ENCODE peak calls at places on chromosomes 7 and 10, in four cellular contexts. R, G, J and H are unnamed samples.

GRCh38 chr7:127819975-127820778 is 168.2 kb downstream of the SND1 start:
- DNase-seq in J (no peak), R (no peak), G (peak), H (no peak)

GRCh38 chr7:68865351-68865885 is 732.9 kb upstream of the AUTS2 start:
- DNase-seq in J (no peak), G (no peak), R (peak), H (no peak)

GRCh38 chr10:81108516-81109199 is 571.0 kb downstream of the SH2D4B start:
- DNase-seq in G (peak), R (no peak), J (no peak), H (no peak)

GRCh38 chr10:13834581-13835286 is 248.0 kb downstream of the PRPF18 start:
- DNase-seq in J (no peak), G (no peak), R (no peak), H (no peak)

GRCh38 chr7:55980266-55980665 is 15.9 kb downstream of the NIPSNAP2 start:
- DNase-seq in G (no peak), J (no peak), R (no peak), H (no peak)

GRCh38 chr7:79452032-79452494 is 1.4 kb downstream of the MAGI2 start:
- DNase-seq in R (no peak), J (peak), G (no peak), H (peak)

GRCh38 chr10:84429926-84430520 is 101.6 kb downstream of the CCSER2 start:
- DNase-seq in J (peak), G (peak), R (no peak), H (peak)

GRCh38 chr10:90424730-90425129 is 433.1 kb downstream of the HTR7 start:
- DNase-seq in G (no peak), J (no peak), R (no peak), H (no peak)

GRCh38 chr7:98831641-98832221 is 38.1 kb downstream of the TMEM130 start:
- DNase-seq in G (peak), R (no peak), J (no peak), H (peak)

GRCh38 chr7:36119005-36119711 is 33.9 kb upstream of the EEPD1 start:
- DNase-seq in G (no peak), R (peak), J (no peak), H (no peak)

GRCh38 chr10:111455776-111456426 is 379.1 kb downstream of the ADRA2A start:
- DNase-seq in G (no peak), R (no peak), J (no peak), H (no peak)

GRCh38 chr7:92747041-92747835 is 89.1 kb downstream of the CDK6 start:
- DNase-seq in G (no peak), J (no peak), R (no peak), H (no peak)

GRCh38 chr10:88952647-88953111 is at the start of gene ACTA2:
- DNase-seq in G (no peak), J (no peak), R (peak), H (no peak)

GRCh38 chr10:5927306-5927705 is 37.3 kb downstream of the FBH1 start:
- DNase-seq in R (peak), G (no peak), J (no peak), H (no peak)

GRCh38 chr7:54680377-54681005 is 78.5 kb downstream of the SEC61G start:
- DNase-seq in J (no peak), G (no peak), R (no peak), H (no peak)

GRCh38 chr10:8321990-8322389 is 267.5 kb downstream of the GATA3 start:
- DNase-seq in J (no peak), R (no peak), G (peak), H (no peak)

GRCh38 chr10:110637558-110638053 is 6.5 kb upstream of the RBM20 start:
- DNase-seq in R (no peak), J (no peak), G (no peak), H (no peak)

GRCh38 chr10:97813311-97813710 is 36.3 kb upstream of the GOLGA7B start:
- DNase-seq in G (no peak), R (no peak), J (no peak), H (no peak)

GRCh38 chr7:46071076-46071475 is 150.0 kb upstream of the IGFBP3 start:
- DNase-seq in J (no peak), R (no peak), G (no peak), H (no peak)

GRCh38 chr7:46011501-46011900 is 90.4 kb upstream of the IGFBP3 start:
- DNase-seq in J (no peak), R (no peak), G (no peak), H (no peak)

GRCh38 chr10:97542169-97543024 is 30.2 kb upstream of the ANKRD2 start:
- DNase-seq in G (no peak), J (peak), R (peak), H (no peak)

GRCh38 chr7:30594055-30594539 is 581 bp upstream of the GARS1 start:
- DNase-seq in R (no peak), J (peak), G (peak), H (peak)

DNA sequence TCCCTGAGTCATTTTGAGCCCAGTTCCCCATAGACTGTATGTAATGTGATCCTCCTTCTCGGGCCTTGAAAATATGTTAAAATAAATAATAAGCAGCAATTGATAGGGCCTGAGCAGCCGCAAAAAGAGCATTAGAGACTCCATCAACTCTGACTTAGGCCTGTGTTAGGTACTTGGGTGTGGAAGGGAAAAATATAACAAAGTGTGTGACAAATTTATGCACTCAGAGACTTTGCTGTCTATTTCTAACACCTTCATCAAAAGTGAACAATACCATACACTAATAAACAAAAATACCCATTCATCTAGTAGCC is 31.4 kb upstream of the HABP2 start:
- DNase-seq in J (no peak), R (no peak), G (no peak), H (no peak)
- TF ChIP-seq CTCF in J (no peak), R (no peak), G (no peak), H (no peak)

GRCh38 chr10:35498693-35499092 is 106.4 kb upstream of the GJD4 start:
- DNase-seq in J (no peak), G (peak), R (no peak), H (no peak)

GRCh38 chr10:35502697-35503096 is 102.4 kb upstream of the GJD4 start:
- DNase-seq in G (no peak), J (no peak), R (no peak), H (no peak)

GRCh38 chr10:35504132-35504531 is 101.0 kb upstream of the GJD4 start:
- DNase-seq in G (no peak), R (no peak), J (no peak), H (no peak)

GRCh38 chr10:35503548-35503947 is 101.6 kb upstream of the GJD4 start:
- DNase-seq in R (no peak), G (no peak), J (no peak), H (no peak)

GRCh38 chr10:35501923-35502322 is 103.2 kb upstream of the GJD4 start:
- DNase-seq in J (no peak), G (no peak), R (no peak), H (no peak)
- TF ChIP-seq CTCF in J (no peak), G (peak), R (no peak), H (no peak)

DNA sequence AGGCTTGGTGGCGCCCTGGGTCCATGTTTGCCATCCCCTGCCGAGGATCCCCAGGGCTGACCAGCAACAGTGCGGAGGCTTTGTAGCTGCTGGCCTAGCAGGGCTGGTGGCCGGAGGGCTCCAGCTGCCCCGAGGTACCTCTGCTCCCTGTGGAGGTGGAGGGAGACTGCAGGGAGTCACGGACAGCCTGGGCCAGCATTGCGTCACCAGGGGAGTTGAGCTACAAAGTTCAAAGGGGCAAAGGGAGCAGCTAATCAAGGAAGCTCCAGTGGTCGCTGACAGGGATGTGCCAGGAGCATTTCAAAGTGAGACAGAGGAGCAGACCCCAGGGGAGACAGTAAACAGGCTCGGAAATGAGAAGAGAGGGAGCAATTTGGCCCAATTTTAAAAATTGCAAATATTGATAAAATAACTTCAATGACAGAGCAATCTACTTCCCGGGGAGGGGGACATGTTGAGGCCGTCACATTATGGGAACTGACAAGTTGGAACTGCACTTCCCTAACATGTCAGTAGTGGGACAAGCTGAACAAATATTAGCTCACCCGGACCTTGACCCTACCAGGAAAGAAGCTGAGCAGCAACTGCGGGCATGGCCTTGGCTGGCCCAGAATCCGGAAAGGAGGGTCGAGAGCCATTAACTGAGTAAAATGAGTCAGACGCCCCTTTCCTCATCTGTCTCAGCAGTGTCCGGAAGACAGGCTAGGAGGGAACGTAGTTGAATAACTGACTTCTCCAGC is 39.4 kb downstream of the BTBD16 start:
- DNase-seq in J (no peak), G (no peak), R (no peak), H (peak)
- TF ChIP-seq CTCF in J (no peak), G (no peak), R (no peak), H (no peak)

GRCh38 chr7:96238474-96238873 is 83.4 kb downstream of the SLC25A13 start:
- DNase-seq in J (no peak), R (no peak), G (no peak), H (peak)
- TF ChIP-seq CTCF in J (no peak), R (no peak), G (no peak), H (no peak)

DNA sequence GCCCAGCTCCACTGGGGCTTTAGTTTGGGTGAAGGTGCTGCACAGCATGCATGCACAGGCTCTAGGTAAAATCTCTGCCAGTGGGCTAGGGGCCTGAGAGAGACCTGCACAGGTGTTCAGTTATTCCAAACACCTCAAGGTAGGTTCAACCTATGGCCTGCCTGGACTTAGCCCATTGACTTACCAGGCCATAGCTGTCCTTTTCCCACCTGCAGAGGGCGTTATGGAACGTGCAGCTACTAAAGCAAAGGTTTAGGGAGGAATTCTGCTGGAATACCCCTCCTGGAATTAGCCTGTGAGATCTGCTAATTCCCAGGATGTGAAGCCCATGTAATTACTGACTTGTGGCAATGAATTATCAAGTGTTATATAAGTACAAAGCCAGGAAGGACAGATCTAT is 3.6 kb downstream of the VWC2 start:
- DNase-seq in J (no peak), R (no peak), G (no peak), H (peak)
- TF ChIP-seq CTCF in J (no peak), R (no peak), G (peak), H (peak)

DNA sequence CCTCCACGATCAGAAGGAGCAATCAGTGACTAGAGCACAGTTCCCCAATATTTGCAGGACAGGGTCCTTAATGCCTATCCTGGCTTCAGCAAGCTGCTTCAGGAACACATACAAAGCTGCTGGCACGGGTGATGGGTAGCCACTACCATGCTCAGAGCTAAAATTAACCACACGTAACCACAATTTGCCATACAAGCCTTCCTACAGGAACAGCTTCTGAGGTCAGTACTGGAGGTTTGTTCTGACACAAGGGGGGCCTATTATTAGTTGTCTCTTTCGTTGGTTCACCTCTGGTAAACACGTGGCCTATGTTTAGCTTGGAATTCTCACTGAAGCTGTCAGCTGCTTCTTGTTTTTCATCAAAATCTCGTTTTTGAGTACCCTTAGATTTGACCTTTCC is 41.1 kb downstream of the ZNF248 start:
- DNase-seq in G (no peak), R (no peak), J (no peak), H (no peak)
- TF ChIP-seq CTCF in G (no peak), R (no peak), J (no peak), H (no peak)

GRCh38 chr7:72334066-72334465 is 78.1 kb downstream of the CALN1 start:
- DNase-seq in J (no peak), R (no peak), G (peak), H (no peak)
- TF ChIP-seq CTCF in J (no peak), R (no peak), G (peak), H (peak)